ENCODE peak calls at places on chromosomes 11 and 22, in eight cellular contexts. N is IMR-90; I is psoas muscle; W is fibroblast of lung; T is brain microvascular endothelial cell; L is fibroblast of mammary gland; G is CD8-positive, alpha-beta memory T cell; S is tibial nerve. H is an unnamed sample.
A peak's percentile ranks its signal among the peaks of the same experiment; 100 is the strongest.

GRCh38 chr22:29524440-29525191 is 28.9 kb downstream of the THOC5 start:
- DNase-seq in N (peak; percentile 13), I (no peak), W (peak; percentile 25), T (peak; percentile 12), L (peak; percentile 25), G (peak; percentile 5), S (no peak), H (no peak)

GRCh38 chr11:106925245-106925644 is 93.0 kb downstream of the GUCY1A2 start:
- DNase-seq in N (no peak), I (no peak), W (peak; percentile 31), T (no peak), L (peak; percentile 58), G (no peak), S (no peak), H (no peak)

GRCh38 chr11:1090600-1091331 is 16.1 kb downstream of the MUC2 start:
- DNase-seq in N (no peak), I (no peak), W (no peak), T (no peak), L (no peak), G (no peak), S (no peak), H (no peak)

GRCh38 chr11:96256604-96257003 is 86.4 kb downstream of the MAML2 start:
- DNase-seq in N (no peak), I (no peak), W (no peak), T (peak; percentile 24), L (no peak), G (no peak), S (no peak), H (no peak)

GRCh38 chr11:122732342-122733300 is 77.1 kb downstream of the UBASH3B start:
- DNase-seq in N (no peak), I (no peak), W (no peak), T (no peak), L (no peak), G (no peak), S (no peak), H (no peak)

GRCh38 chr22:27597703-27598444 is 203.7 kb downstream of the MN1 start:
- DNase-seq in N (no peak), I (no peak), W (no peak), T (no peak), L (peak; percentile 54), G (no peak), S (no peak), H (no peak)

GRCh38 chr11:120566176-120566575 is 54.6 kb downstream of the GRIK4 start:
- DNase-seq in N (peak; percentile 54), I (no peak), W (peak; percentile 75), T (peak; percentile 38), L (no peak), G (no peak), S (no peak), H (no peak)

GRCh38 chr22:49663823-49664222 is 163.8 kb downstream of the BRD1 start:
- DNase-seq in N (no peak), I (no peak), W (no peak), T (no peak), L (no peak), G (no peak), S (no peak), H (no peak)

GRCh38 chr22:37983860-37984791 is at the start of gene SOX10:
- DNase-seq in N (no peak), I (no peak), W (no peak), T (no peak), L (no peak), G (no peak), S (no peak), H (no peak)

GRCh38 chr22:25847451-25847850 is 105.5 kb downstream of the MYO18B start:
- DNase-seq in N (no peak), I (no peak), W (no peak), T (no peak), L (no peak), G (no peak), S (no peak), H (no peak)

GRCh38 chr11:104390696-104391095 is 226.7 kb upstream of the PDGFD start:
- DNase-seq in N (peak; percentile 25), I (no peak), W (peak; percentile 91), T (peak; percentile 25), L (no peak), G (no peak), S (no peak), H (no peak)

GRCh38 chr11:22244986-22245592 is 52.2 kb downstream of the ANO5 start:
- DNase-seq in N (peak; percentile 19), I (peak; percentile 10), W (peak; percentile 29), T (peak; percentile 13), L (peak; percentile 45), G (peak; percentile 7), S (no peak), H (peak; percentile 11)

GRCh38 chr11:44899959-44900358 is 50.7 kb downstream of the TP53I11 start:
- DNase-seq in N (peak; percentile 71), I (no peak), W (peak; percentile 75), T (peak; percentile 76), L (peak; percentile 79), G (no peak), S (no peak), H (no peak)

DNA sequence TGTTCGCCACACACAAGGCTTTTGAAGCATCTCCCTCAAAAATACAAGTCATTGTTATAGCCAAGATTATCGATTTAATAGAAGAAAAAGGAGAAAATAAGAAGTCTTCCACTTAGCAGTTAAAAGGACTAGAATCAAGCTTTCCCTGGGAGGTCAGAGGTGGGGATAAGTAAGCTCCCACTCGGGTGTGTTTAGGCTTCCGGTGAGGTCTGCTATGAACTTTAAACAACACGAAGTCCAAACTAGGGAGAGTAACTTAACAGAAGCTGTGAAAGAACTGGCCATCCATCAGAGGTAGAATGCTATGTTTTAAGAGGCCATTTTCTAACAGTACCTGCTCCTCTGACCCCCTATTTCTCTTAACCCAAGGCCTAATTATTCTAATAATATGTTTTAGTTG is 91.4 kb upstream of the APOA1 start:
- DNase-seq in N (no peak), I (no peak), W (no peak), T (no peak), L (no peak), G (no peak), S (no peak), H (no peak)
- H3K4me3 ChIP-seq in N (no peak overlapping the region), I (no peak overlapping the region), W (no peak overlapping the region), T (no peak overlapping the region), L (no peak overlapping the region), G (peak overlapping the region; percentile 17), S (no peak overlapping the region), H (no peak overlapping the region)

DNA sequence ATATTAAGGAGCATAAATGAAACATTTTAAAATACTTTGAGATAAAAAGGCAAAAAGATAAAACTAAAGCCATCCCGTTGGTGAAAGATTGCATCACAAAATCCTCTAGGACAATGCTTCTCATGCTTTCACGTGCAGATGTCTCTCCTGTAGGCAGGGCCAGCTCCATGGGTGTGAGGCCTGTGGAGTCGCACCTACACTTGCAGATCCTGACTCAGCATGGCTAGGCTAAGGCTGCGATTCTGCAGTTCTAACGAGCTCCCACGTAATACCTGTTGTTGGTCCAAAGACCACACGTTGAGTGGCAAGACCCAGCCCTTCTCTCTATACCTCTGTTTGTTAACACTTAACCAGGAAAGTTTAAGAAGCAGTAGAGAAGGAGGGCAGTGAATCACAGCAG is 62.1 kb upstream of the CAPRIN1 start:
- DNase-seq in N (no peak), I (no peak), W (no peak), T (no peak), L (no peak), G (no peak), S (no peak), H (no peak)
- H3K4me3 ChIP-seq in N (no peak overlapping the region), I (no peak overlapping the region), W (no peak overlapping the region), T (no peak overlapping the region), L (no peak overlapping the region), G (no peak overlapping the region), S (no peak overlapping the region), H (no peak overlapping the region)

GRCh38 chr11:115645631-115646271 is 141.5 kb upstream of the CADM1 start:
- DNase-seq in N (no peak), I (no peak), W (no peak), T (no peak), L (no peak), G (no peak), S (no peak), H (peak; percentile 62)
- H3K4me3 ChIP-seq in N (no peak overlapping the region), I (no peak overlapping the region), W (no peak overlapping the region), T (no peak overlapping the region), L (no peak overlapping the region), G (no peak overlapping the region), S (no peak overlapping the region), H (no peak overlapping the region)

GRCh38 chr11:35143509-35144102 is 4.6 kb downstream of the CD44 start:
- DNase-seq in N (no peak), I (no peak), W (no peak), T (no peak), L (no peak), G (no peak), S (no peak), H (no peak)
- H3K4me3 ChIP-seq in N (peak overlapping the region; percentile 9), I (no peak overlapping the region), W (peak overlapping the region; percentile 16), T (peak overlapping the region; percentile 5), L (peak overlapping the region; percentile 27), G (peak overlapping the region; percentile 62), S (no peak overlapping the region), H (no peak overlapping the region)

DNA sequence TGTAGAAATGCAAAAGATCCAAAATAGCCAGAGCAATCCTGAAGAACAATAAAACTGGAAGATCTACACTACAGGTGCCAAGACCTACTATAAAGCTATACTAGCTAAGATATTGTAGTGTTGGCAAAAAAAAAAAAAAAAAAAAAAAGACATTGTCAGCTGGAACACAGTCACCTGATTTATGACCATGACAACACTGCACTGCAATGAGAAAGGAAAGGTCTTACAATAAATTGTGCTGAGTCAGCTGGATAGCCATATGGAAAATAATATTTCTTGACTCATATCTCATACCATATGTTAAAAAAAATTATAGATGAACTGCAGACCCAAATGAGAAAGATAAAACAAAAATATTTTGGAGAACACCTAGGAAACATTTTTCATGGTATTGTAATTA is 3.1 kb upstream of the PANX3 start:
- DNase-seq in N (no peak), I (no peak), W (no peak), T (no peak), L (no peak), G (no peak), S (no peak), H (no peak)
- H3K4me3 ChIP-seq in N (no peak overlapping the region), I (no peak overlapping the region), W (no peak overlapping the region), T (no peak overlapping the region), L (no peak overlapping the region), G (no peak overlapping the region), S (no peak overlapping the region), H (no peak overlapping the region)

GRCh38 chr11:27468209-27468608 is 4.4 kb downstream of the LGR4 start:
- DNase-seq in N (peak; percentile 53), I (no peak), W (peak; percentile 89), T (no peak), L (peak; percentile 67), G (no peak), S (no peak), H (no peak)
- H3K4me3 ChIP-seq in N (no peak overlapping the region), I (no peak overlapping the region), W (no peak overlapping the region), T (no peak overlapping the region), L (no peak overlapping the region), G (no peak overlapping the region), S (no peak overlapping the region), H (no peak overlapping the region)

H was measured in heart right ventricle.